ENCODE peak calls at places on chromosomes 5 and 9, in four cellular contexts. Q is GM04504; C is CD8-positive, alpha-beta T cell; L is cardiac fibroblast. T is an unnamed sample.

GRCh38 chr9:81717061-81717746 is 27.9 kb upstream of the TLE1 start:
- DNase-seq in Q (no peak), C (no peak), L (no peak), T (no peak)

GRCh38 chr5:68007446-68007845 is 208.1 kb upstream of the PIK3R1 start:
- DNase-seq in Q (peak; percentile 80), C (no peak), L (peak; percentile 94), T (no peak)

GRCh38 chr5:144356489-144356888 is 185.8 kb downstream of the KCTD16 start:
- DNase-seq in Q (no peak), C (no peak), L (no peak), T (no peak)

GRCh38 chr9:37446401-37446800 is 18.8 kb downstream of the ZBTB5 start:
- DNase-seq in Q (no peak), C (no peak), L (no peak), T (no peak)

GRCh38 chr5:181242031-181242451 is 1.7 kb downstream of the RACK1 start:
- DNase-seq in Q (no peak), C (no peak), L (no peak), T (no peak)

GRCh38 chr5:97854871-97855762 is 672.1 kb upstream of the RIOK2 start:
- DNase-seq in Q (no peak), C (no peak), L (peak; percentile 94), T (no peak)

GRCh38 chr5:154244476-154244875 is 53.9 kb downstream of the GALNT10 start:
- DNase-seq in Q (no peak), C (no peak), L (no peak), T (no peak)

GRCh38 chr5:129766798-129767197 is 18.9 kb downstream of the MINAR2 start:
- DNase-seq in Q (no peak), C (no peak), L (no peak), T (no peak)

GRCh38 chr5:137836997-137837396 is 30.7 kb upstream of the MYOT start:
- DNase-seq in Q (no peak), C (no peak), L (peak; percentile 67), T (no peak)

GRCh38 chr9:34513567-34514214 is 9.1 kb downstream of the ENHO start:
- DNase-seq in Q (no peak), C (no peak), L (peak; percentile 39), T (no peak)

GRCh38 chr5:18745591-18745987 is 1111.3 kb downstream of the TAF11L14 start:
- DNase-seq in Q (no peak), C (no peak), L (no peak), T (no peak)

GRCh38 chr5:134549714-134550113 is 24.2 kb downstream of the JADE2 start:
- DNase-seq in Q (no peak), C (no peak), L (peak; percentile 60), T (no peak)

GRCh38 chr5:150484964-150485769 is 22.8 kb upstream of the NDST1 start:
- DNase-seq in Q (no peak), C (no peak), L (no peak), T (no peak)

GRCh38 chr5:74201334-74202081 is 439.0 kb downstream of the ENC1 start:
- DNase-seq in Q (no peak), C (no peak), L (peak; percentile 23), T (no peak)

GRCh38 chr5:158205992-158206391 is 347.0 kb upstream of the CLINT1 start:
- DNase-seq in Q (no peak), C (no peak), L (no peak), T (no peak)

GRCh38 chr5:180350711-180351110 is 2.4 kb downstream of the GFPT2 start:
- DNase-seq in Q (no peak), C (no peak), L (no peak), T (no peak)

GRCh38 chr5:146681586-146681945 is 165.6 kb upstream of the GPR151 start:
- DNase-seq in Q (no peak), C (no peak), L (no peak), T (no peak)

GRCh38 chr9:137798901-137799629 is 78.5 kb upstream of the CACNA1B start:
- DNase-seq in Q (no peak), C (no peak), L (no peak), T (no peak)

GRCh38 chr9:79120533-79121315 is 451.0 kb upstream of the TLE4 start:
- DNase-seq in Q (no peak), C (no peak), L (no peak), T (no peak)

GRCh38 chr5:151221574-151221973 is 2.3 kb downstream of the CCDC69 start:
- DNase-seq in Q (no peak), C (no peak), L (no peak), T (no peak)

GRCh38 chr5:83340511-83340918 is 131.0 kb upstream of the VCAN start:
- DNase-seq in Q (no peak), C (no peak), L (peak; percentile 70), T (no peak)

GRCh38 chr9:121720992-121721350 is 69.5 kb downstream of the DAB2IP start:
- DNase-seq in Q (no peak), C (no peak), L (no peak), T (no peak)

GRCh38 chr5:150762216-150762615 is 3.4 kb upstream of the DCTN4 start:
- DNase-seq in Q (no peak), C (no peak), L (peak; percentile 54), T (peak; percentile 57)

GRCh38 chr5:33370135-33370472 is 70.7 kb upstream of the TARS1 start:
- DNase-seq in Q (peak; percentile 51), C (no peak), L (peak; percentile 92), T (no peak)

GRCh38 chr5:139141841-139142240 is 56.3 kb downstream of the SIL1 start:
- DNase-seq in Q (no peak), C (no peak), L (peak; percentile 87), T (no peak)

GRCh38 chr5:93100433-93100832 is 480.6 kb downstream of the NR2F1-AS1 start:
- DNase-seq in Q (peak; percentile 69), C (no peak), L (peak; percentile 41), T (no peak)